ENCODE peak calls at places on chromosome 12, in seven cellular contexts. K is hepatic stellate cell, E is GM23248, D is HuH-7, R is NCI-H1092 treated with DMSO at 0.1 percent for 48 hours, T is GM23338, Y is KBM-7. V is an unnamed sample.

GRCh38 chr12:81086342-81086741 is 8.5 kb downstream of the ACSS3 start:
- DNase-seq in Y (no peak), E (no peak), T (peak), K (no peak), R (no peak), D (no peak), V (no peak)

GRCh38 chr12:13613297-13613696 is 368.1 kb downstream of the GRIN2B start:
- DNase-seq in D (no peak), Y (no peak), K (no peak), R (no peak), T (no peak), E (no peak), V (no peak)

GRCh38 chr12:66779466-66779865 is 100.6 kb upstream of the GRIP1 start:
- DNase-seq in T (no peak), E (no peak), R (no peak), K (no peak), Y (no peak), D (no peak), V (no peak)

GRCh38 chr12:80565276-80565675 is 121.2 kb downstream of the PTPRQ start:
- DNase-seq in Y (no peak), K (no peak), T (no peak), D (no peak), R (no peak), E (no peak), V (no peak)

GRCh38 chr12:23708185-23708837 is 241.2 kb downstream of the SOX5 start:
- DNase-seq in R (no peak), T (no peak), D (no peak), E (no peak), Y (no peak), K (no peak), V (no peak)

GRCh38 chr12:45670339-45671065 is 59.0 kb upstream of the ARID2 start:
- DNase-seq in K (no peak), E (peak), R (no peak), Y (peak), T (no peak), D (no peak), V (peak)

GRCh38 chr12:107557026-107557425 is 128.6 kb upstream of the PWP1 start:
- DNase-seq in R (no peak), Y (no peak), K (no peak), T (no peak), D (no peak), E (no peak), V (no peak)

GRCh38 chr12:121533391-121534090 is 47.3 kb downstream of the KDM2B start:
- DNase-seq in K (no peak), E (no peak), T (no peak), R (no peak), D (no peak), Y (no peak), V (no peak)

GRCh38 chr12:12032771-12033588 is 37.8 kb upstream of the BCL2L14 start:
- DNase-seq in R (peak), T (peak), E (peak), D (peak), K (peak), Y (peak), V (peak)

GRCh38 chr12:12689672-12690287 is 6.2 kb downstream of the GPR19 start:
- DNase-seq in E (no peak), T (no peak), R (no peak), K (no peak), Y (no peak), D (no peak), V (no peak)

GRCh38 chr12:57735952-57736742 is 2.4 kb downstream of the AGAP2 start:
- DNase-seq in K (peak), E (peak), Y (no peak), R (peak), D (peak), T (peak), V (peak)

GRCh38 chr12:121786441-121786825 is 7.1 kb downstream of the RHOF start:
- DNase-seq in R (no peak), T (no peak), Y (no peak), D (no peak), K (peak), E (peak), V (peak)

GRCh38 chr12:104571328-104571727 is 114.6 kb downstream of the CHST11 start:
- DNase-seq in E (no peak), R (no peak), D (no peak), Y (no peak), K (no peak), T (no peak), V (no peak)

GRCh38 chr12:46198913-46199312 is 69.9 kb downstream of the SLC38A1 start:
- DNase-seq in K (no peak), T (no peak), E (no peak), R (no peak), D (no peak), Y (no peak), V (no peak)

GRCh38 chr12:2988494-2988893 is 29.3 kb downstream of the TEAD4 start:
- DNase-seq in T (no peak), Y (no peak), R (no peak), K (no peak), D (no peak), E (no peak), V (no peak)

GRCh38 chr12:111033281-111034147 is 113.1 kb upstream of the MYL2 start:
- DNase-seq in E (no peak), Y (peak), T (peak), D (peak), K (no peak), R (no peak), V (no peak)

GRCh38 chr12:122944588-122944987 is 21.7 kb downstream of the ABCB9 start:
- DNase-seq in D (no peak), K (no peak), T (no peak), E (peak), R (no peak), Y (no peak), V (peak)

GRCh38 chr12:34390846-34391700 is 368.8 kb downstream of the ALG10 start:
- DNase-seq in Y (no peak), T (no peak), E (no peak), D (no peak), R (no peak), K (no peak), V (no peak)

GRCh38 chr12:91219511-91219910 is 36.9 kb upstream of the DCN start:
- DNase-seq in D (no peak), K (no peak), T (no peak), E (peak), R (no peak), Y (no peak), V (peak)

GRCh38 chr12:110065540-110065939 is 17.2 kb upstream of the C12orf76 start:
- DNase-seq in R (no peak), Y (no peak), D (no peak), K (no peak), E (no peak), T (no peak), V (no peak)

GRCh38 chr12:20492251-20492728 is 124.0 kb downstream of the PDE3A start:
- DNase-seq in R (no peak), D (no peak), T (peak), Y (peak), K (no peak), E (peak), V (peak)

GRCh38 chr12:5171701-5172100 is 128.0 kb downstream of the KCNA5 start:
- DNase-seq in K (peak), E (peak), T (peak), Y (peak), R (peak), D (peak), V (peak)

GRCh38 chr12:26402648-26403047 is 207.3 kb downstream of the SSPN start:
- DNase-seq in Y (no peak), R (no peak), K (no peak), E (peak), D (no peak), T (peak), V (peak)

GRCh38 chr12:85680881-85681280 is 155.3 kb downstream of the RASSF9 start:
- DNase-seq in T (no peak), D (no peak), K (no peak), R (no peak), E (no peak), Y (peak), V (no peak)

GRCh38 chr12:2959508-2960431 is 573 bp downstream of the TEAD4 start:
- DNase-seq in D (peak), K (peak), T (peak), E (peak), Y (peak), R (peak), V (peak)

GRCh38 chr12:99131761-99132199 is 486.7 kb downstream of the APAF1 start:
- DNase-seq in K (no peak), E (peak), R (no peak), D (no peak), Y (no peak), T (peak), V (peak)

GRCh38 chr12:121209221-121209620 is 708 bp upstream of the P2RX4 start:
- DNase-seq in E (no peak), D (no peak), T (no peak), R (no peak), Y (no peak), K (no peak), V (no peak)

GRCh38 chr12:129701536-129702165 is 202.2 kb downstream of the TMEM132D start:
- DNase-seq in D (no peak), T (peak), K (no peak), Y (no peak), E (no peak), R (no peak), V (no peak)

GRCh38 chr12:113401066-113402000 is 2.4 kb downstream of the SDS start:
- DNase-seq in R (no peak), K (no peak), T (no peak), Y (no peak), D (no peak), E (no peak), V (no peak)

GRCh38 chr12:64261813-64262212 is 39.7 kb upstream of the KICS2 start:
- DNase-seq in R (no peak), Y (no peak), D (no peak), E (no peak), K (no peak), T (no peak), V (no peak)

GRCh38 chr12:124422570-124423523 is 128.0 kb downstream of the RFLNA start:
- DNase-seq in D (no peak), E (peak), K (peak), T (no peak), R (peak), Y (no peak), V (peak)

GRCh38 chr12:108609535-108610335 is 11.9 kb upstream of the TMEM119 start:
- DNase-seq in T (no peak), D (no peak), K (peak), Y (peak), R (no peak), E (peak), V (no peak)

GRCh38 chr12:69348162-69348938 is at the start of gene LYZ:
- DNase-seq in Y (peak), D (peak), R (no peak), T (peak), E (no peak), K (no peak), V (peak)